ENCODE peak calls at places on chromosomes 5 and 9, in ten cellular contexts. One of them, this sample, is unnamed.

GRCh38 chr5:181114844-181115778 is 15.9 kb downstream of the OR2V1 start:
- DNase-seq in IMR-90: peak
- DNase-seq in T-helper 9 cell: no peak
- DNase-seq in body of pancreas: no peak
- DNase-seq in tibial nerve: no peak
- DNase-seq in stimulated activated effector memory CD8-positive, alpha-beta T cell treated with anti-CD3 and anti-CD28 coated beads, Interleukin-12 subunit alpha, Interleukin-12 subunit beta, amount 100 ng/mL, for 72 hours: no peak
- DNase-seq in DMS153: no peak
- DNase-seq in GF-D8: no peak
- DNase-seq in NCI-H1105: no peak
- DNase-seq in non-pigmented ciliary epithelial cell: peak
- DNase-seq in this sample: no peak

GRCh38 chr9:35680331-35681105 is 6.8 kb downstream of the CA9 start:
- DNase-seq in tibial nerve: no peak
- DNase-seq in DMS153: no peak
- DNase-seq in stimulated activated effector memory CD8-positive, alpha-beta T cell treated with anti-CD3 and anti-CD28 coated beads, Interleukin-12 subunit alpha, Interleukin-12 subunit beta, amount 100 ng/mL, for 72 hours: no peak
- DNase-seq in T-helper 9 cell: no peak
- DNase-seq in IMR-90: peak
- DNase-seq in body of pancreas: no peak
- DNase-seq in GF-D8: no peak
- DNase-seq in non-pigmented ciliary epithelial cell: no peak
- DNase-seq in NCI-H1105: no peak
- DNase-seq in this sample: no peak

GRCh38 chr9:5321058-5321457 is 16.5 kb upstream of the RLN2 start:
- DNase-seq in non-pigmented ciliary epithelial cell: no peak
- DNase-seq in GF-D8: no peak
- DNase-seq in NCI-H1105: no peak
- DNase-seq in body of pancreas: no peak
- DNase-seq in stimulated activated effector memory CD8-positive, alpha-beta T cell treated with anti-CD3 and anti-CD28 coated beads, Interleukin-12 subunit alpha, Interleukin-12 subunit beta, amount 100 ng/mL, for 72 hours: no peak
- DNase-seq in IMR-90: peak
- DNase-seq in tibial nerve: no peak
- DNase-seq in DMS153: no peak
- DNase-seq in T-helper 9 cell: no peak
- DNase-seq in this sample: no peak

GRCh38 chr5:103441523-103441922 is 121.1 kb downstream of the NUDT12 start:
- DNase-seq in body of pancreas: no peak
- DNase-seq in stimulated activated effector memory CD8-positive, alpha-beta T cell treated with anti-CD3 and anti-CD28 coated beads, Interleukin-12 subunit alpha, Interleukin-12 subunit beta, amount 100 ng/mL, for 72 hours: no peak
- DNase-seq in T-helper 9 cell: no peak
- DNase-seq in tibial nerve: no peak
- DNase-seq in IMR-90: no peak
- DNase-seq in NCI-H1105: no peak
- DNase-seq in non-pigmented ciliary epithelial cell: no peak
- DNase-seq in DMS153: no peak
- DNase-seq in GF-D8: no peak
- DNase-seq in this sample: no peak

GRCh38 chr5:128154943-128155342 is 71.4 kb downstream of the SLC12A2 start:
- DNase-seq in stimulated activated effector memory CD8-positive, alpha-beta T cell treated with anti-CD3 and anti-CD28 coated beads, Interleukin-12 subunit alpha, Interleukin-12 subunit beta, amount 100 ng/mL, for 72 hours: no peak
- DNase-seq in body of pancreas: no peak
- DNase-seq in DMS153: no peak
- DNase-seq in tibial nerve: no peak
- DNase-seq in IMR-90: peak
- DNase-seq in GF-D8: no peak
- DNase-seq in NCI-H1105: no peak
- DNase-seq in non-pigmented ciliary epithelial cell: no peak
- DNase-seq in T-helper 9 cell: no peak
- DNase-seq in this sample: no peak

GRCh38 chr9:93576296-93577044 is at the start of gene PHF2:
- DNase-seq in DMS153: no peak
- DNase-seq in IMR-90: no peak
- DNase-seq in NCI-H1105: no peak
- DNase-seq in stimulated activated effector memory CD8-positive, alpha-beta T cell treated with anti-CD3 and anti-CD28 coated beads, Interleukin-12 subunit alpha, Interleukin-12 subunit beta, amount 100 ng/mL, for 72 hours: no peak
- DNase-seq in body of pancreas: peak
- DNase-seq in T-helper 9 cell: peak
- DNase-seq in tibial nerve: no peak
- DNase-seq in GF-D8: no peak
- DNase-seq in non-pigmented ciliary epithelial cell: no peak
- DNase-seq in this sample: no peak

GRCh38 chr9:121604242-121604641 is 47.2 kb upstream of the DAB2IP start:
- DNase-seq in tibial nerve: no peak
- DNase-seq in T-helper 9 cell: no peak
- DNase-seq in GF-D8: peak
- DNase-seq in stimulated activated effector memory CD8-positive, alpha-beta T cell treated with anti-CD3 and anti-CD28 coated beads, Interleukin-12 subunit alpha, Interleukin-12 subunit beta, amount 100 ng/mL, for 72 hours: no peak
- DNase-seq in DMS153: peak
- DNase-seq in non-pigmented ciliary epithelial cell: no peak
- DNase-seq in body of pancreas: no peak
- DNase-seq in IMR-90: no peak
- DNase-seq in NCI-H1105: no peak
- DNase-seq in this sample: no peak

GRCh38 chr9:1927546-1927945 is 87.6 kb upstream of the SMARCA2 start:
- DNase-seq in GF-D8: no peak
- DNase-seq in body of pancreas: no peak
- DNase-seq in non-pigmented ciliary epithelial cell: no peak
- DNase-seq in IMR-90: no peak
- DNase-seq in NCI-H1105: no peak
- DNase-seq in T-helper 9 cell: no peak
- DNase-seq in DMS153: no peak
- DNase-seq in stimulated activated effector memory CD8-positive, alpha-beta T cell treated with anti-CD3 and anti-CD28 coated beads, Interleukin-12 subunit alpha, Interleukin-12 subunit beta, amount 100 ng/mL, for 72 hours: no peak
- DNase-seq in tibial nerve: no peak
- DNase-seq in this sample: no peak

GRCh38 chr5:35990941-35991592 is at the start of gene UGT3A1:
- DNase-seq in IMR-90: no peak
- DNase-seq in NCI-H1105: peak
- DNase-seq in GF-D8: no peak
- DNase-seq in body of pancreas: no peak
- DNase-seq in stimulated activated effector memory CD8-positive, alpha-beta T cell treated with anti-CD3 and anti-CD28 coated beads, Interleukin-12 subunit alpha, Interleukin-12 subunit beta, amount 100 ng/mL, for 72 hours: no peak
- DNase-seq in tibial nerve: no peak
- DNase-seq in T-helper 9 cell: no peak
- DNase-seq in DMS153: no peak
- DNase-seq in non-pigmented ciliary epithelial cell: no peak
- DNase-seq in this sample: no peak

GRCh38 chr5:154371687-154372086 is 74.1 kb upstream of the SAP30L start:
- DNase-seq in stimulated activated effector memory CD8-positive, alpha-beta T cell treated with anti-CD3 and anti-CD28 coated beads, Interleukin-12 subunit alpha, Interleukin-12 subunit beta, amount 100 ng/mL, for 72 hours: no peak
- DNase-seq in NCI-H1105: no peak
- DNase-seq in IMR-90: peak
- DNase-seq in T-helper 9 cell: no peak
- DNase-seq in tibial nerve: peak
- DNase-seq in body of pancreas: no peak
- DNase-seq in GF-D8: no peak
- DNase-seq in non-pigmented ciliary epithelial cell: peak
- DNase-seq in DMS153: no peak
- DNase-seq in this sample: no peak